ENCODE peak calls at places on chromosomes 12 and 14, in ten cellular contexts. I is fibroblast of lung, U is heart left ventricle, F is neural crest cell, Z is AG10803, T is pancreas, E is OCI-LY7, B is gastrocnemius medialis, V is neural progenitor cell, A is RWPE1. J is an unnamed sample.

GRCh38 chr14:30656190-30656632 is 34.1 kb downstream of the SCFD1 start:
- DNase-seq in I (peak), U (no peak), F (peak), Z (peak), T (peak), E (peak), B (no peak), V (peak), A (peak), J (no peak)

GRCh38 chr12:107107381-107107780 is 14.0 kb upstream of the CRY1 start:
- DNase-seq in I (no peak), U (no peak), F (no peak), Z (no peak), T (no peak), E (no peak), B (no peak), V (no peak), A (no peak), J (no peak)

GRCh38 chr12:66668311-66668710 is 10.6 kb downstream of the GRIP1 start:
- DNase-seq in I (peak), U (no peak), F (no peak), Z (peak), T (peak), E (no peak), B (no peak), V (no peak), A (no peak), J (no peak)

GRCh38 chr12:106080111-106080732 is 58.5 kb downstream of the NUAK1 start:
- DNase-seq in I (peak), U (no peak), F (peak), Z (peak), T (no peak), E (no peak), B (peak), V (peak), A (no peak), J (no peak)

GRCh38 chr14:77459072-77459723 is 1.3 kb downstream of the AHSA1 start:
- DNase-seq in I (peak), U (peak), F (peak), Z (peak), T (peak), E (peak), B (no peak), V (peak), A (peak), J (no peak)

GRCh38 chr14:23406244-23406643 is 1.8 kb downstream of the MYH6 start:
- DNase-seq in I (no peak), U (no peak), F (no peak), Z (no peak), T (no peak), E (peak), B (peak), V (no peak), A (no peak), J (no peak)

GRCh38 chr12:48925218-48925871 is at the start of gene FKBP11:
- DNase-seq in I (peak), U (peak), F (peak), Z (peak), T (peak), E (peak), B (peak), V (peak), A (peak), J (peak)

GRCh38 chr12:75366629-75367028 is 24.3 kb upstream of the GLIPR1L2 start:
- DNase-seq in I (peak), U (no peak), F (no peak), Z (peak), T (no peak), E (no peak), B (no peak), V (no peak), A (no peak), J (no peak)

GRCh38 chr12:24810378-24810777 is 138.5 kb downstream of the BCAT1 start:
- DNase-seq in I (no peak), U (no peak), F (no peak), Z (no peak), T (no peak), E (no peak), B (no peak), V (no peak), A (no peak), J (no peak)

GRCh38 chr14:79605863-79606262 is 605.4 kb downstream of the DIO2 start:
- DNase-seq in I (peak), U (no peak), F (no peak), Z (no peak), T (no peak), E (no peak), B (no peak), V (peak), A (no peak), J (no peak)

GRCh38 chr14:51093371-51094281 is 1.3 kb downstream of the TRIM9 start:
- DNase-seq in I (peak), U (peak), F (peak), Z (no peak), T (no peak), E (peak), B (no peak), V (peak), A (no peak), J (no peak)

GRCh38 chr12:20555771-20556170 is 139.4 kb upstream of the SLCO1C1 start:
- DNase-seq in I (no peak), U (no peak), F (no peak), Z (no peak), T (no peak), E (no peak), B (no peak), V (no peak), A (no peak), J (no peak)

GRCh38 chr14:66884149-66884548 is 305.1 kb upstream of the GARIN2 start:
- DNase-seq in I (no peak), U (no peak), F (no peak), Z (no peak), T (no peak), E (no peak), B (no peak), V (no peak), A (no peak), J (no peak)

DNA sequence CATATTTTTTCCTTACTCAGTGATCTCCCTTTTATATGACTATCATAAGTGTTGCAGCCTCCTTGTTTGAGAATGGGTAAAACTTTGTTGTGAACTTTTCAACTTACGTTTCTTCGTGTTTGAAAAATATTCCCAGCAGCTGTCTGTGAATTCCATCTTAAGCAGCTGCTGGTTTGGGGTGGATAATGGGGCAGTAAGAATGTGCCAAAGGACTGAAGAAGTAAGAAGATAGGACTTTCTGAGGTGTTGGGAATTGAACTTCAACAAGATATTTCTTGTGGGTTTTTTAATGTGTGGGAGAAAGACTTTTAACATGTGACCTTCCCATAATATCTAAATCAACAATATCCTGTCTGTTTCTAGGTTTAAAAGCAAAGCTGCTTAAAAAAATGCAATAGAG is 1659.4 kb upstream of the FLRT2 start:
- DNase-seq in I (no peak), U (no peak), F (no peak), Z (no peak), T (no peak), E (no peak), B (no peak), V (no peak), A (no peak), J (no peak)
- TF ChIP-seq CTCF in I (no peak), U (no peak), F (no peak), Z (no peak), T (no peak), E (no peak), B (no peak), V (no peak), A (no peak), J (no peak)

DNA sequence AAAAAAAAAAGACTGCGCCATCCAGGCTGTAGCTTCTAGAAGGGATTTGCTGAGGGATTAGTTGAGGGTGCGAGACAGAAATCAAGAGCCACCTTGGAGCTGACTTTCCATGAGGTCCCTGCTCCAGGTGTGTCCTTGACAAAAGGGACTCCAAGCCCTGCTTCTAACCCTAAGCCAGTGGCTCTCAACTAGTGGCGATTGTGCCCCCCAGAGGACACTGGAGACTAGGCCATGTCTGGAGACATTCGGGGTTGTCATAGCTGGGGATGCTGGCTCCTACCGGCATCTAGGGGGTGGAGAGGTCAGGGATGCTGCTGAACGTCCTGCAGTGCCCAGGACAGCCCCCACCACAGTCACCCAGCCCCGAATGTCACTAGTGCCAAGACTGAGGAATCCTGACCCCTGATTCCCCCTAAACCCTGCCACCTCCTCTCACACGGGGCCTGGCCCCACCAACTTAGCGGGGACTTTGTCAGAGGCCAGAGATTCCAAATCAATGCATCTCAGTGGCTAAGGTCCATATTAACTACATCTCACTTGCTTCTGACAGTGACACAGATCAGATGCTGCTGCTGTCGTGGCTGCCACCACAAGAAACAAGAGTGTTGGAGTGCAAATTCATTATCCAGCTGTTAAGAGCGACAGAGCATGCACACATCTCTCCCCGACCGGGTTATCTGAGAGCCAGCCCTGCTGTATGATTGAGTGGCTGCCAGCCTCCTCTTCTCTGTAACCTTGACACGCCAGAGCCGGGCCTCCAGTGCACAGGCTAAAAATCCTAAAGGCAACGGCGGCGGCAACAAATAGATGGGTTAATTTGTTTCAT is 40.4 kb downstream of the SPRING1 start:
- DNase-seq in I (no peak), U (peak), F (no peak), Z (no peak), T (peak), E (peak), B (no peak), V (peak), A (no peak), J (no peak)
- TF ChIP-seq CTCF in I (peak), U (peak), F (peak), Z (peak), T (no peak), E (peak), B (no peak), V (peak), A (no peak), J (no peak)

DNA sequence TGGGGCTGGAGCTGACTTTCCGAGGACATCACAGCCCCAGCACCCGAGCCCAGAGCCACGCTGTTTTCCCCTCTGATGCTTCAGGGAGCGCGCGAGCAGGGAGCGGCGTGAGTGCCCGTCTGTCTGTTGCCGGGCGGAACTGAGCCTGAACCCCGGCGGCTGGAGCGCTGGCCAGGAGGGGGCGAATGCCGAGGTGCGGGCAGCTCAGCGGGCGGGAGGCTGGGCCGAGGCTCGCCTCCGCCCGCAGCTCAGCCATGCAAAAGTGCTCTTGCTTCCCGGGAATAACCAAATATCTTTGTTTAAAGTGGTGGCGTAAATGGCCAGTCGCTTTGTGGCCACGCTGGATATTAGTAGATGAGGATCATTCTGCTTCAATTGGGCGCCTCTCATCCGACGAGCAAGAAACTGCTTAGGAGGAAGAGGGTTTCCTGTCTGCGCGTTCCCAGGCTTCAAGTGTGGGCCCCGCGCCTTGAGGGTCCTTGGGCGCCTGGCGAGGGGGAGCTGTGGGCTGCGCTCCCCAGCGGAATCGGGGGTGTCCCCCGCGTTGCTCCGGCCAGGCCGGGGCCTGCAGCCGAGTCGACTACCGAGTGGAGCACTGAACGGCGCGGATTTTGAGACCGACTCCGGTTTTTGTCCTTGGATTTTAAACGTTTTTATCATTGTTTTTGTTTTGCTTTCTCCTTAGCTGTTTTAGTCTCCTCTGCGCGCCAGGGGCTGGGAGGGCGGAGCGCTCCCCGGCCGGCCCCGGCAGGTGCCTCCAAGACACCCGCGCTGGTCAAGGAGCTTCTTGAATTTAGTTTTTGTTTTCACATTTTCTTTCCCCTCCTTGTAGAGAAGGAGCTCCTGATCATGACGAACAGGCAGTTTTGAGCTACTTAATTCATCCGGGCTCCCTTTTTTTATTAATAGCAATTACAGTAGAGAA is 831 bp upstream of the NKX2-1 start:
- DNase-seq in I (no peak), U (no peak), F (peak), Z (peak), T (no peak), E (no peak), B (no peak), V (peak), A (peak), J (peak)
- TF ChIP-seq CTCF in I (peak), U (peak), F (peak), Z (no peak), T (peak), E (no peak), B (no peak), V (peak), A (peak), J (no peak)

GRCh38 chr12:89424394-89424793 is 72.1 kb upstream of the DUSP6 start:
- DNase-seq in I (no peak), U (no peak), F (no peak), Z (no peak), T (no peak), E (no peak), B (no peak), V (no peak), A (no peak), J (no peak)

GRCh38 chr12:89424846-89425245 is 72.5 kb upstream of the DUSP6 start:
- DNase-seq in I (no peak), U (no peak), F (no peak), Z (no peak), T (no peak), E (no peak), B (no peak), V (no peak), A (no peak), J (no peak)

GRCh38 chr12:89417246-89417977 is 65.1 kb upstream of the DUSP6 start:
- DNase-seq in I (peak), U (no peak), F (no peak), Z (peak), T (no peak), E (no peak), B (no peak), V (no peak), A (peak), J (no peak)

GRCh38 chr12:89418228-89418910 is 66.1 kb upstream of the DUSP6 start:
- DNase-seq in I (no peak), U (no peak), F (no peak), Z (no peak), T (no peak), E (no peak), B (peak), V (no peak), A (no peak), J (no peak)

DNA sequence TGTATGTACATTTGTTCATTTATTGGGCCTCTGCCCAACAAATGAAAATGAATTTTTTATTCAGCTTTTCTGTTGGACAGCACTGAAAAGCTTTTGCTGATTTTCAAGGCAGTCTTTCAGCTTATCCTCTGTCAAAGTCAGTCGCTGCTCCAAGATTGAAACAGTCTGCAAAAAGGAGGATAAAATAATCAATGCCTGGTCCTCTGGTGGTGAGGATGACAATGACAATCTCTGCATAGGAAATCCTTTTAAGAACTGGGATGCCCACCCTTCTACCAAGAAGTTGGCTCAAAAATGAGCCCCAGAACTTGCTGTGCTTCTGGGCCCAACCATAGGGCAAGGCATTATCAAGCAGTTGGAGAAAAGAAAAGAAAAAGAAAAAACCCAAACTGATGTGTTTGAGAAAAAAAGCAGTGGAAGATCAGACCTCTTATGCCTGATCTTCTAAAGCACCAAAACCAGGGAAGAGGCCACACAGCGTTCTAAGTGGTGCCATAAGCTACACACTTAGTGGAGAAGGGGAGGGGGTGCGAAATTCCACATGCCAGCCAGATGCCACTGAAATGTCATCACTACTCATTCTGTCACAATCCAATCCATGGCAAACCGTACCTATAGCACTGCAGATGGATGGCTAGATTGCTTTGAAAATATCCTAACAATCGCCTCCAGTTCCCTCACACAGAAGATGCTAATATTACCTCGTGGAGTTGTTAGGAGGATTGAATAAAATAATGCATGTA is 69.0 kb upstream of the DUSP6 start:
- DNase-seq in I (no peak), U (no peak), F (no peak), Z (no peak), T (no peak), E (no peak), B (no peak), V (no peak), A (no peak), J (no peak)
- TF ChIP-seq CTCF in I (no peak), U (peak), F (peak), Z (peak), T (no peak), E (peak), B (no peak), V (peak), A (no peak), J (no peak)

DNA sequence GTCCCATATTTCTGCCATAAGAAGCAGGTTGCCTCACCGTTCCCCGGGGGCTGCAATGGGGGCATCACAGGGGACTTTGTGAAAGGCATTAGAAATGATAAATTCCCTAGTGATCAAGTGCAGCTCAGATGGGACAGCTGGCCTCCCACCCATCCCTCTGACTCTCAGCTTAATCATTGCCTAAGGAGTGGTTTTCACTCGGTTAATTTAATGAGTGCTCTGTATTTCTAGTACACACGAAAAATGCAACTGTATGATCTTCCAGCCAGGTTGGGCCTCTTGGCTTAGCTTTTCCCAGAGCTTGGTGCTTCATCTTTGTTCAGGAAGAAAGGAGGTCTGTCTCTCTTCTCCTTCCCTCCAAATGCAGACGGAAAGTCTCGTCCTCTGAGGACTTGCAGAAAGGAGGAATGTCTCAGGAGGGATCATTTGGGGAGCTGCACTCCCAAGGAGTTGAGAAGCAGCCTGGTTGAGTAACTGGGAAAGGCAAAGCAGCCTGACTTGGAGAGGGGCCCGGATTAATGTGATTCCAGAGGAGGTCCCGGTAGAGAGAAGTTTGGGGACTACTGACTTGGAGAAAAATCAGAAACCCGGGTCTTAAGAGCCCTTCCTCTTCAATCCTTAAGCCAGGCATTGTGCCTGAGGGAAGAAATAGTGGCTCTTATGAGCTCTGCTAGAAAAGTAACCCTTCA is 7.2 kb downstream of the CD9 start:
- DNase-seq in I (no peak), U (no peak), F (no peak), Z (peak), T (no peak), E (no peak), B (no peak), V (no peak), A (no peak), J (no peak)
- TF ChIP-seq CTCF in I (no peak), U (no peak), F (no peak), Z (no peak), T (no peak), E (no peak), B (no peak), V (no peak), A (no peak), J (no peak)

DNA sequence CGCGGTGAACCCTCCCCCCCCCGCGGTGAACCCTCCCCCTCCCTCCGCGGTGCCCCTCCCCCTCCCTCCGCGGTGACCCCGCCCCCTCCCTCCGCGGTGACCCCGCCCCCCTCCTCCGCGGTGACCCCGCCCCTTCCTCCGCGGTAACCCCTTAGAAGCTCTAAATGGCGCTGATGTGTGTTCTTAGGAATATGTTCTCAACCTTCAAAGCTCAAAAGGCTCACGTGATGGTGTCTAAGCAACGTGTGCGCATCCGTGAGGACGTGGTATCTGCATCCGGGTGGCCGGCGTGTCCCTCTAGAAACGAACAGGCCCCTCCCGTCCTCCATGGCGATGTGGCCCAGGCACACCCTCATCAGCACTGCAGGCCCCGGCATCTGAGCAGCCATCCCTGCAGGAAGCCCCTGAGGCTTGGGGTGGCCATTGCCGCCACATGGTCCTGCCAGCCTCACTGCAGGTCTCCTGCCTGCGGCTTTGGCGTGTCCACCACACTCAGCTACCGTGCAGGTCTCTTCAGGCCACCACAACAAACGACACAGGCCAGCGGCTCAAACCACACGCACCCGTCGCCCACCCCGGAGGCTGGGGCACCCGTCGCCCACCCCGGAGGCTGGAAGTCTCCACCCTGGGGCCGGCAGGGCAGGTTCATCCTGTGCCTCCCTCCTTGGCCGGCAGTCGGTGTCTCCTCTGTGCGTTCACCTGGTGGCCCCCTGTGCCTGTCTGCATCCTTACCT is 14.5 kb upstream of the FBRSL1 start:
- DNase-seq in I (no peak), U (peak), F (no peak), Z (no peak), T (no peak), E (peak), B (no peak), V (no peak), A (no peak), J (no peak)
- TF ChIP-seq CTCF in I (no peak), U (no peak), F (no peak), Z (no peak), T (no peak), E (no peak), B (no peak), V (no peak), A (no peak), J (no peak)

GRCh38 chr12:51028126-51028810 is 2.1 kb upstream of the SLC11A2 start:
- DNase-seq in I (peak), U (no peak), F (peak), Z (peak), T (no peak), E (peak), B (peak), V (peak), A (no peak), J (no peak)
- TF ChIP-seq CTCF in I (no peak), U (peak), F (peak), Z (peak), T (peak), E (peak), B (no peak), V (peak), A (peak), J (no peak)

J was measured in mesothelial cell of epicardium.